ENCODE peak calls at places on chromosomes 2 and 18, in seven cellular contexts. Y, S, B, U, J, G and O are unnamed samples.

GRCh38 chr2:147495741-147496140 is 349.1 kb upstream of the ACVR2A start:
- DNase-seq in Y (no peak), S (no peak), B (no peak), J (no peak), U (no peak), G (no peak), O (no peak)

GRCh38 chr2:215436705-215437570 is 1.1 kb upstream of the FN1 start:
- DNase-seq in U (no peak), J (no peak), B (peak; percentile 22), Y (no peak), S (no peak), G (no peak), O (peak; percentile 16)

GRCh38 chr2:182240862-182241371 is 185.9 kb downstream of the PDE1A start:
- DNase-seq in B (peak; percentile 26), J (peak; percentile 43), G (no peak), Y (peak; percentile 27), S (peak; percentile 55), U (no peak), O (no peak)

GRCh38 chr2:20185176-20186022 is 39.5 kb downstream of the SDC1 start:
- DNase-seq in J (peak; percentile 48), U (no peak), B (peak; percentile 32), S (no peak), Y (peak; percentile 69), G (no peak), O (peak; percentile 89)

GRCh38 chr18:9434240-9434701 is 41.0 kb upstream of the RALBP1 start:
- DNase-seq in J (no peak), S (no peak), U (no peak), B (no peak), Y (no peak), G (no peak), O (no peak)

GRCh38 chr2:83081835-83082522 is 1377.1 kb downstream of the SUCLG1 start:
- DNase-seq in S (peak; percentile 53), Y (peak; percentile 65), U (no peak), G (no peak), J (no peak), B (no peak), O (no peak)

GRCh38 chr2:203804070-203804469 is 63.5 kb upstream of the CTLA4 start:
- DNase-seq in S (no peak), U (peak; percentile 68), J (no peak), Y (peak; percentile 96), G (peak; percentile 74), B (no peak), O (peak; percentile 46)

GRCh38 chr18:48773821-48774220 is 176.9 kb downstream of the SMAD7 start:
- DNase-seq in G (no peak), J (no peak), U (no peak), Y (no peak), B (no peak), S (no peak), O (no peak)

GRCh38 chr2:926259-926780 is 24.3 kb upstream of the SNTG2 start:
- DNase-seq in J (no peak), B (peak; percentile 45), U (no peak), G (no peak), Y (no peak), S (no peak), O (no peak)

GRCh38 chr2:168443818-168444217 is 12.3 kb upstream of the CERS6 start:
- DNase-seq in G (no peak), B (no peak), J (peak; percentile 6), U (no peak), S (no peak), Y (no peak), O (no peak)

GRCh38 chr2:239264838-239265651 is 135.8 kb downstream of the HDAC4 start:
- DNase-seq in G (peak; percentile 78), Y (peak; percentile 61), U (peak; percentile 32), B (no peak), J (peak; percentile 70), S (no peak), O (peak; percentile 86)

GRCh38 chr2:221129657-221130056 is 442.4 kb downstream of the EPHA4 start:
- DNase-seq in Y (no peak), S (no peak), G (no peak), B (no peak), U (no peak), J (no peak), O (no peak)

GRCh38 chr2:71631411-71631931 is 178.1 kb downstream of the DYSF start:
- DNase-seq in B (no peak), G (no peak), J (no peak), S (no peak), U (peak; percentile 39), Y (no peak), O (peak; percentile 50)

GRCh38 chr2:65299246-65299645 is 71.6 kb downstream of the ACTR2 start:
- DNase-seq in Y (peak; percentile 74), G (no peak), B (no peak), J (no peak), S (no peak), U (no peak), O (peak; percentile 33)

GRCh38 chr2:48540237-48540935 is 10.4 kb downstream of the STON1 start:
- DNase-seq in S (no peak), U (no peak), G (no peak), B (no peak), J (no peak), Y (no peak), O (no peak)

GRCh38 chr2:145690183-145690582 is 1170.3 kb upstream of the ZEB2 start:
- DNase-seq in B (no peak), G (no peak), S (no peak), Y (peak; percentile 34), J (no peak), U (no peak), O (no peak)

GRCh38 chr18:48455555-48456478 is 46.6 kb upstream of the ZBTB7C start:
- DNase-seq in G (no peak), B (no peak), U (peak; percentile 91), S (no peak), Y (peak; percentile 89), J (no peak), O (peak; percentile 44)

GRCh38 chr2:106068415-106068814 is 125.7 kb downstream of the UXS1 start:
- DNase-seq in Y (no peak), J (no peak), U (no peak), S (no peak), G (no peak), B (no peak), O (no peak)

DNA sequence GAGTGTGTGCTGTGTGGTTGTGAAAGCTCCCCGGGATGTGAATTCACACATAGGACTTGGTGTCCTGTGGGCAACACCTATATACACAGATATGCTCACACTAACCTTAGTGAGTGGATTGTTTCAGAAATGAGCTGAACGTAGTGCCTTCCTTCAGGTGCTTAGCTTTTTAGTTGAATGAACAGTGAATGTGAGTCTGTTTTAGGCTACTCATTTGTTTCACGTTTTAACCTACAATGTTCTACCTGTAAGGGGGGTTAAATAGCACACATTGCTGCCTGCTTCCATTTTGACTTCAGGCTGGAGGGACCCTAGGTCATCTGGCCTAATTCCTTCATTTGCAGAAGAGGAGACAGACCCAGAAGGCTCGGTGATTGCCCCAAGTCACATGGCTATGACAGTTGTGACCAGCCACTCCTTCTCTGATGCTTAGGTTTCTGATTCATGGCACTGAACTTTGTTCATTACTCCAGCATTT is 1.0 kb downstream of the PLEK start:
- DNase-seq in S (no peak), Y (no peak), U (no peak), B (no peak), G (no peak), J (no peak), O (no peak)
- TF ChIP-seq POLR2A in S (no peak), Y (no peak), U (no peak), B (no peak), G (no peak), J (no peak), O (no peak)

GRCh38 chr2:201643216-201643651 is at the start of gene TMEM237:
- DNase-seq in Y (peak; percentile 16), G (peak; percentile 81), J (peak; percentile 54), S (peak; percentile 13), B (peak; percentile 48), U (peak; percentile 75), O (peak; percentile 36)

GRCh38 chr2:201642579-201643215 is 606 bp downstream of the TMEM237 start:
- DNase-seq in Y (peak; percentile 75), S (peak; percentile 68), U (peak; percentile 87), J (peak; percentile 78), B (peak; percentile 73), G (peak; percentile 90), O (peak; percentile 67)

GRCh38 chr2:201647431-201647830 is 4.1 kb upstream of the TMEM237 start:
- DNase-seq in Y (no peak), G (no peak), S (no peak), U (no peak), B (peak; percentile 65), J (no peak), O (no peak)

GRCh38 chr2:201642086-201642578 is 1.2 kb downstream of the TMEM237 start:
- DNase-seq in U (no peak), S (no peak), G (no peak), Y (no peak), J (no peak), B (peak; percentile 60), O (no peak)

DNA sequence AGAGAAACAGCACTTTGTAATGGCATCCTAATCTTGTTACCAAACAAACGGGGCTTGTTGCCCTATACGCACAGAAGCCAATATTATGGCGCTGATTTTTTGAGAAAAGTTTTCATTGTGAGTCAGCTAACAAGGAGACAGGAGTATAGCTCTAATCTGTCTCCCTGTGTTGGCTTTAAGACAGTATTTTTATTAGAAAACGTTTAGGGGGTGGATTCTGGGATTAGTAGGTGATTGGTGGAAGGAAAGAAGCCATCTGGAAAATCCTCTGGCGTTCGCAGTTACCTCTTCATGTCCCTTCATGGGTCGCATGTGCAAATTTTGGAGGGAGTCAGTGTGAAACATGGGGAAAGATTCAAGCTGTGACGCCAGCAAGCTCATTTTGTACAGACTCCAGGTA is 698 bp upstream of the TMEM237 start:
- DNase-seq in J (no peak), U (peak; percentile 62), B (peak; percentile 54), Y (peak; percentile 26), S (no peak), G (peak; percentile 72), O (no peak)
- TF ChIP-seq POLR2A in J (no peak), U (no peak), B (no peak), Y (no peak), S (no peak), G (peak; percentile 68), O (no peak)

GRCh38 chr2:197805598-197806316 is 1.4 kb downstream of the PLCL1 start:
- DNase-seq in B (no peak), S (no peak), U (no peak), G (no peak), Y (no peak), J (no peak), O (no peak)

GRCh38 chr2:197806317-197806633 is 1.9 kb downstream of the PLCL1 start:
- DNase-seq in J (no peak), Y (no peak), B (no peak), G (no peak), U (no peak), S (no peak), O (no peak)

GRCh38 chr2:197804758-197805597 is 585 bp downstream of the PLCL1 start:
- DNase-seq in Y (peak; percentile 6), B (peak; percentile 45), S (no peak), J (no peak), G (peak; percentile 77), U (peak; percentile 20), O (no peak)

GRCh38 chr2:197803033-197803444 is 1.4 kb upstream of the PLCL1 start:
- DNase-seq in J (peak; percentile 53), Y (peak; percentile 63), U (no peak), S (peak; percentile 51), G (no peak), B (no peak), O (no peak)

GRCh38 chr2:197804049-197804757 is at the start of gene PLCL1:
- DNase-seq in J (peak; percentile 81), B (peak; percentile 95), Y (peak; percentile 87), U (peak; percentile 89), S (peak; percentile 89), G (peak; percentile 94), O (peak; percentile 83)
- TF ChIP-seq POLR2A in J (no peak), B (no peak), Y (no peak), U (no peak), S (no peak), G (no peak), O (no peak)

GRCh38 chr2:73892631-73893329 is at the start of gene ACTG2:
- DNase-seq in B (no peak), S (no peak), J (no peak), Y (peak; percentile 91), G (no peak), U (peak; percentile 54), O (no peak)
- TF ChIP-seq POLR2A in B (no peak), S (no peak), J (no peak), Y (peak; percentile 68), G (no peak), U (no peak), O (no peak)